ENCODE peak calls at places on chromosomes 4 and X, in nine cellular contexts. P is psoas muscle; R is adipocyte; J is M059J; E is Calu3; L is T-cell; I is Peyer's patch; V is ascending aorta; C is stimulated activated naive CD8-positive, alpha-beta T cell treated with anti-CD3 and anti-CD28 coated beads, Interleukin-15, amount 100 ng/mL, for 72 hours. H is an unnamed sample.

GRCh38 chr4:173415885-173416658 is 17.2 kb upstream of the SCRG1 start:
- DNase-seq in P (peak), R (no peak), J (no peak), E (no peak), L (no peak), I (no peak), V (peak), C (no peak), H (peak)

GRCh38 chr4:103306870-103307345 is 108.8 kb upstream of the CENPE start:
- DNase-seq in P (no peak), R (peak), J (no peak), E (peak), L (no peak), I (no peak), V (no peak), C (no peak), H (peak)

GRCh38 chr4:103099691-103100392 is at the start of gene BDH2:
- DNase-seq in P (no peak), R (peak), J (peak), E (peak), L (no peak), I (no peak), V (peak), C (peak), H (peak)

GRCh38 chrX:14508025-14508690 is 21.2 kb upstream of the GLRA2 start:
- DNase-seq in P (no peak), R (no peak), J (peak), E (no peak), L (no peak), I (no peak), V (no peak), C (no peak), H (peak)

GRCh38 chr4:142960134-142960533 is 114.0 kb upstream of the INPP4B start:
- DNase-seq in P (no peak), R (peak), J (no peak), E (no peak), L (no peak), I (no peak), V (no peak), C (no peak), H (no peak)

GRCh38 chr4:6063684-6064083 is 45.5 kb upstream of the C4orf50 start:
- DNase-seq in P (no peak), R (no peak), J (no peak), E (no peak), L (no peak), I (no peak), V (no peak), C (no peak), H (no peak)

GRCh38 chr4:7815562-7815961 is 124.1 kb downstream of the AFAP1 start:
- DNase-seq in P (no peak), R (peak), J (peak), E (no peak), L (no peak), I (no peak), V (no peak), C (no peak), H (peak)

GRCh38 chr4:74968456-74969164 is 35.7 kb downstream of the PARM1 start:
- DNase-seq in P (no peak), R (no peak), J (no peak), E (no peak), L (no peak), I (no peak), V (no peak), C (no peak), H (no peak)

GRCh38 chrX:106247162-106247561 is 79.1 kb downstream of the PWWP3B start:
- DNase-seq in P (no peak), R (no peak), J (no peak), E (no peak), L (no peak), I (no peak), V (no peak), C (no peak), H (no peak)

GRCh38 chr4:140187316-140187695 is 33.3 kb upstream of the MAML3 start:
- DNase-seq in P (no peak), R (no peak), J (no peak), E (no peak), L (no peak), I (no peak), V (no peak), C (no peak), H (no peak)

GRCh38 chr4:120919358-120919757 is 3.2 kb downstream of the PRDM5 start:
- DNase-seq in P (no peak), R (peak), J (no peak), E (no peak), L (no peak), I (no peak), V (no peak), C (no peak), H (no peak)

GRCh38 chrX:38805294-38806053 is 4.2 kb downstream of the MID1IP1 start:
- DNase-seq in P (peak), R (peak), J (peak), E (peak), L (peak), I (peak), V (peak), C (peak), H (peak)

GRCh38 chr4:8709050-8709728 is 116.6 kb downstream of the CPZ start:
- DNase-seq in P (no peak), R (no peak), J (no peak), E (no peak), L (no peak), I (peak), V (peak), C (no peak), H (no peak)